ENCODE peak calls at places on chromosome 20, in five cellular contexts. C is erythroblast; W is stimulated activated CD4-positive, alpha-beta T cell treated with anti-CD3 and anti-CD28 coated beads, Interleukin-12 subunit alpha, Interleukin-12 subunit beta, amount 100 ng/mL, for 4 hours; F is EL; B is left colon. X is an unnamed sample.

GRCh38 chr20:62355527-62356142 is 11.5 kb downstream of the LAMA5 start:
- DNase-seq in C (no peak), W (no peak), F (peak), B (no peak), X (no peak)

GRCh38 chr20:46512943-46513844 is at the start of gene ZNF334:
- DNase-seq in C (no peak), W (peak), F (peak), B (peak), X (peak)

GRCh38 chr20:38737887-38738286 is 10.4 kb upstream of the ACTR5 start:
- DNase-seq in C (no peak), W (no peak), F (no peak), B (no peak), X (no peak)

GRCh38 chr20:2171266-2171790 is 69.7 kb downstream of the STK35 start:
- DNase-seq in C (no peak), W (no peak), F (no peak), B (no peak), X (no peak)

GRCh38 chr20:62979876-62980373 is 26.8 kb downstream of the BHLHE23 start:
- DNase-seq in C (no peak), W (no peak), F (no peak), B (no peak), X (no peak)

GRCh38 chr20:49674383-49675352 is 39.0 kb downstream of the B4GALT5 start:
- DNase-seq in C (no peak), W (no peak), F (peak), B (no peak), X (no peak)

GRCh38 chr20:52859156-52859887 is 112.8 kb upstream of the TSHZ2 start:
- DNase-seq in C (no peak), W (no peak), F (no peak), B (no peak), X (no peak)

GRCh38 chr20:38143646-38144554 is 21.2 kb downstream of the TGM2 start:
- DNase-seq in C (peak), W (no peak), F (peak), B (peak), X (no peak)

GRCh38 chr20:29079769-29080690 is 2177.4 kb upstream of the DEFB115 start:
- DNase-seq in C (no peak), W (peak), F (no peak), B (peak), X (no peak)

GRCh38 chr20:1164871-1165270 is 19.9 kb downstream of the TMEM74B start:
- DNase-seq in C (peak), W (no peak), F (no peak), B (no peak), X (no peak)

GRCh38 chr20:6708010-6708409 is 59.5 kb upstream of the BMP2 start:
- DNase-seq in C (no peak), W (no peak), F (peak), B (peak), X (peak)

GRCh38 chr20:41617059-41617921 is 887 bp downstream of the CHD6 start:
- DNase-seq in C (peak), W (peak), F (peak), B (peak), X (peak)

GRCh38 chr20:57897156-57897874 is 187.5 kb upstream of the PMEPA1 start:
- DNase-seq in C (no peak), W (no peak), F (no peak), B (peak), X (no peak)

GRCh38 chr20:35978041-35978513 is 9.7 kb downstream of the CNBD2 start:
- DNase-seq in C (peak), W (no peak), F (no peak), B (no peak), X (no peak)

GRCh38 chr20:5706797-5707196 is 43.4 kb upstream of the SHLD1 start:
- DNase-seq in C (no peak), W (no peak), F (no peak), B (no peak), X (no peak)

GRCh38 chr20:52348434-52348833 is 156.9 kb upstream of the ZFP64 start:
- DNase-seq in C (no peak), W (no peak), F (no peak), B (no peak), X (no peak)

X was measured in ureter.